ENCODE peak calls at places on chromosome 9, in six cellular contexts. Z is Calu3; K is fibroblast of mammary gland; A is CD8-positive, alpha-beta T cell; T is lower leg skin; O is A673. M is an unnamed sample.

GRCh38 chr9:69877852-69878507 is 57.4 kb downstream of the CFAP95 start:
- DNase-seq in Z (no peak), K (peak; percentile 60), A (no peak), T (no peak), O (peak; percentile 66), M (no peak)

GRCh38 chr9:110340306-110340705 is 2.6 kb upstream of the TXNDC8 start:
- DNase-seq in Z (peak; percentile 2), K (peak; percentile 39), A (no peak), T (no peak), O (peak; percentile 37), M (no peak)

GRCh38 chr9:28961625-28962024 is 1388.3 kb upstream of the C9orf72 start:
- DNase-seq in Z (no peak), K (no peak), A (no peak), T (no peak), O (no peak), M (no peak)

GRCh38 chr9:34519321-34520020 is 3.3 kb downstream of the ENHO start:
- DNase-seq in Z (no peak), K (no peak), A (no peak), T (no peak), O (no peak), M (no peak)

GRCh38 chr9:137341227-137341626 is 39.2 kb upstream of the NRARP start:
- DNase-seq in Z (no peak), K (no peak), A (no peak), T (no peak), O (no peak), M (no peak)

GRCh38 chr9:117464941-117465616 is 50.2 kb upstream of the ASTN2 start:
- DNase-seq in Z (no peak), K (no peak), A (no peak), T (no peak), O (no peak), M (no peak)

GRCh38 chr9:82148849-82149544 is 160.4 kb downstream of the SPATA31D1 start:
- DNase-seq in Z (no peak), K (peak; percentile 97), A (no peak), T (no peak), O (no peak), M (no peak)

GRCh38 chr9:137447722-137448568 is 6.8 kb upstream of the ENTPD8 start:
- DNase-seq in Z (no peak), K (no peak), A (no peak), T (no peak), O (no peak), M (no peak)

GRCh38 chr9:22742401-22742800 is 295.8 kb downstream of the DMRTA1 start:
- DNase-seq in Z (no peak), K (no peak), A (no peak), T (no peak), O (no peak), M (no peak)

GRCh38 chr9:124270504-124271335 is 13.0 kb downstream of the NEK6 start:
- DNase-seq in Z (no peak), K (no peak), A (no peak), T (peak; percentile 56), O (no peak), M (no peak)

DNA sequence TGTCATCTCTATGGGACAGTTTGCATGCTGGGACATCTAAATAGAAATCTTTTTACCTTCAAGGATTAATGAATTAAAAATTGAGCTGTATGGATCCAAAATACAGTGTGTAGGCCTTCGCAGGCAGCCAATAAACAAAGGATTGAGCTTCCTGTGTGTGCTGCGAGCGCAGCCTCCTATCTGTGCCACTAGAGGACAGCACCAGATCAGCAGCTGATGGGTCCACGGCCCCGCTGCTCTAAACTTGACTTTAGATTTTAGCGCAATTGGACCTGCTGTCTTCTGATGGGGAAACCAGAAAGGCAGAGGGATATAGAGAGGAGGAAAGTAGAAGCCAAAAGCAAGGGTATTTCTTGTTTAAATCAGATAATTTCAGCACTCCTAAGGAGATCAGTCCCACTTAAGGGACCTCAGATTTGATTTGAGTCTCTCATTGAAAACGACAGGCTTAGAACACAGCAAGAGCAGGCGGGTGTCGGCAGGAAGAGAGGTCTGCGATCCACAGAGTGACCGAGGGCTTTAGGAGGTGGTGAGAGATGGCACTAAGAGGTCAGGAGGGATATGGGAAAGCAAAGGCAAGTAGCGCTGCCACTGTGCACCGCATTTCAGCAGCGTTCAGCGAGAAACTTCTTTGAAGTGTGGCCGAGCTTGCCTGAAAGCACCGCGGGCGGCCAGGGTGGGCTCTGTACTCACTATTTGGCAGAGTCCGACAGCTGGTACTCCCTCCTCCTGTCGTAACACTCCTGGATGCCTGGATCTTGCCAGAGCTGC is 214.3 kb downstream of the GNA14 start:
- DNase-seq in Z (peak; percentile 43), K (peak; percentile 68), A (no peak), T (peak; percentile 49), O (peak; percentile 90), M (no peak)
- TF ChIP-seq CTCF in Z (no peak), K (peak; percentile 100), A (peak; percentile 88), T (no peak), O (peak; percentile 99), M (no peak)

GRCh38 chr9:36642817-36643216 is 70.1 kb downstream of the MELK start:
- DNase-seq in Z (no peak), K (no peak), A (no peak), T (no peak), O (no peak), M (no peak)

GRCh38 chr9:36640982-36641381 is 68.3 kb downstream of the MELK start:
- DNase-seq in Z (no peak), K (no peak), A (no peak), T (no peak), O (no peak), M (no peak)

GRCh38 chr9:36632892-36633291 is 60.2 kb downstream of the MELK start:
- DNase-seq in Z (no peak), K (peak; percentile 42), A (no peak), T (no peak), O (peak; percentile 44), M (no peak)

GRCh38 chr9:36637491-36638270 is 65.0 kb downstream of the MELK start:
- DNase-seq in Z (no peak), K (no peak), A (no peak), T (no peak), O (peak; percentile 30), M (no peak)
- TF ChIP-seq CTCF in Z (no peak), K (no peak), A (no peak), T (no peak), O (peak; percentile 46), M (no peak)

GRCh38 chr9:120384925-120385272 is 195.1 kb downstream of the CDK5RAP2 start:
- DNase-seq in Z (no peak), K (no peak), A (no peak), T (no peak), O (no peak), M (no peak)

GRCh38 chr9:120385606-120386389 is 194.2 kb downstream of the CDK5RAP2 start:
- DNase-seq in Z (no peak), K (no peak), A (no peak), T (no peak), O (no peak), M (no peak)

GRCh38 chr9:120388000-120388855 is 191.7 kb downstream of the CDK5RAP2 start:
- DNase-seq in Z (no peak), K (no peak), A (no peak), T (no peak), O (no peak), M (no peak)

GRCh38 chr9:120387257-120387999 is 192.5 kb downstream of the CDK5RAP2 start:
- DNase-seq in Z (no peak), K (no peak), A (no peak), T (no peak), O (no peak), M (no peak)

GRCh38 chr9:120386390-120387131 is 193.4 kb downstream of the CDK5RAP2 start:
- DNase-seq in Z (no peak), K (peak; percentile 60), A (no peak), T (no peak), O (no peak), M (no peak)
- TF ChIP-seq CTCF in Z (no peak), K (no peak), A (no peak), T (no peak), O (no peak), M (no peak)

GRCh38 chr9:100217536-100217935 is 118.5 kb downstream of the INVS start:
- DNase-seq in Z (no peak), K (no peak), A (no peak), T (no peak), O (no peak), M (no peak)

GRCh38 chr9:100219347-100219746 is 120.3 kb downstream of the INVS start:
- DNase-seq in Z (no peak), K (no peak), A (no peak), T (no peak), O (no peak), M (no peak)

GRCh38 chr9:100220936-100221335 is 121.9 kb downstream of the INVS start:
- DNase-seq in Z (no peak), K (no peak), A (no peak), T (no peak), O (no peak), M (no peak)

GRCh38 chr9:100213730-100214477 is 114.9 kb downstream of the INVS start:
- DNase-seq in Z (no peak), K (peak; percentile 15), A (no peak), T (no peak), O (no peak), M (no peak)

GRCh38 chr9:100216178-100216787 is 117.2 kb downstream of the INVS start:
- DNase-seq in Z (peak; percentile 42), K (peak; percentile 75), A (peak; percentile 32), T (no peak), O (peak; percentile 75), M (peak; percentile 41)
- TF ChIP-seq CTCF in Z (no peak), K (peak; percentile 82), A (peak; percentile 66), T (no peak), O (peak; percentile 83), M (no peak)

DNA sequence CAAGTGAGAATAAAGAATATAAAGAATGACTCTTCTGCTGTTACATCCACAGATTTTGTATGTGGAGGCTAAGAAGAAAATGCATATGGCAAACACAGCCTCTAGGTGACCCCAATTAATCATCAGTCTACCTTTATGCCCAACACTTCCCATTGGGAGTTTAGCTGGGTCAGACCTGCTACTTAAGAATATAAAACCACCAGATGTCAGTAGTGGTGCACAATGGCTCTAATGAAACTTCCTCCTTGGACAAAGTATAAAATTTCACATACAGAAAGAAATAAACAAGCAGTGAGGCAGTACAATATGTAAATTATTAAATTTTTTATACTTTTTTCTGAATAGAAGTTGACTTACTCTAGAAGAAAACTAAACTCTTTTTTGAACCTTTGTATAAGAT is 539.9 kb downstream of the BRINP1 start:
- DNase-seq in Z (no peak), K (peak; percentile 30), A (no peak), T (no peak), O (no peak), M (no peak)
- TF ChIP-seq CTCF in Z (no peak), K (peak; percentile 40), A (no peak), T (no peak), O (no peak), M (no peak)

GRCh38 chr9:95116002-95116819 is 201.3 kb downstream of the FANCC start:
- DNase-seq in Z (no peak), K (peak; percentile 30), A (no peak), T (no peak), O (no peak), M (no peak)
- TF ChIP-seq CTCF in Z (no peak), K (peak; percentile 30), A (no peak), T (no peak), O (peak; percentile 39), M (no peak)

GRCh38 chr9:38068616-38068865 is 486 bp downstream of the SHB start:
- DNase-seq in Z (no peak), K (no peak), A (peak; percentile 7), T (no peak), O (peak; percentile 75), M (no peak)
- TF ChIP-seq CTCF in Z (no peak), K (no peak), A (no peak), T (no peak), O (no peak), M (no peak)